ENCODE peak calls at places on chromosome 1, in ten cellular contexts. R, E, L, C, N, Y, H, O, T and K are unnamed samples.

GRCh38 chr1:59333626-59334277 is 36.9 kb downstream of the FGGY start:
- DNase-seq in R (peak), E (no peak), L (no peak), C (no peak), N (no peak), Y (no peak), H (no peak), O (no peak), T (no peak), K (no peak)

GRCh38 chr1:56872597-56872996 is 18.0 kb downstream of the C8A start:
- DNase-seq in R (no peak), E (peak), L (no peak), C (no peak), N (no peak), Y (no peak), H (no peak), O (no peak), T (no peak), K (peak)

GRCh38 chr1:15849775-15850449 is 2.4 kb downstream of the SPEN start:
- DNase-seq in R (peak), E (peak), L (no peak), C (peak), N (no peak), Y (no peak), H (no peak), O (no peak), T (peak), K (no peak)

GRCh38 chr1:226942392-226942791 is 2.3 kb downstream of the COQ8A start:
- DNase-seq in R (no peak), E (no peak), L (no peak), C (no peak), N (no peak), Y (no peak), H (no peak), O (no peak), T (no peak), K (no peak)

GRCh38 chr1:232462200-232462599 is 167.7 kb downstream of the SIPA1L2 start:
- DNase-seq in R (peak), E (peak), L (no peak), C (no peak), N (no peak), Y (no peak), H (no peak), O (peak), T (peak), K (no peak)

GRCh38 chr1:172826096-172826741 is 167.3 kb downstream of the FASLG start:
- DNase-seq in R (peak), E (peak), L (no peak), C (no peak), N (peak), Y (no peak), H (no peak), O (peak), T (peak), K (peak)

GRCh38 chr1:217062566-217062965 is 339.3 kb upstream of the ESRRG start:
- DNase-seq in R (no peak), E (no peak), L (no peak), C (no peak), N (no peak), Y (no peak), H (no peak), O (no peak), T (no peak), K (no peak)

GRCh38 chr1:199336745-199337640 is 690.5 kb upstream of the NR5A2 start:
- DNase-seq in R (no peak), E (no peak), L (no peak), C (no peak), N (no peak), Y (no peak), H (no peak), O (no peak), T (no peak), K (no peak)

GRCh38 chr1:170556910-170557309 is 24.9 kb downstream of the GORAB start:
- DNase-seq in R (peak), E (peak), L (no peak), C (no peak), N (no peak), Y (no peak), H (no peak), O (no peak), T (no peak), K (no peak)

GRCh38 chr1:236753554-236753953 is 41.5 kb upstream of the MTR start:
- DNase-seq in R (peak), E (peak), L (no peak), C (no peak), N (no peak), Y (no peak), H (no peak), O (no peak), T (peak), K (no peak)

GRCh38 chr1:90616395-90616794 is 100.7 kb downstream of the BARHL2 start:
- DNase-seq in R (peak), E (peak), L (no peak), C (no peak), N (no peak), Y (no peak), H (no peak), O (no peak), T (no peak), K (no peak)

GRCh38 chr1:209895709-209896108 is 42.3 kb upstream of the SYT14 start:
- DNase-seq in R (peak), E (peak), L (no peak), C (no peak), N (no peak), Y (no peak), H (no peak), O (peak), T (no peak), K (peak)

GRCh38 chr1:112445591-112445990 is 49.6 kb downstream of the CTTNBP2NL start:
- DNase-seq in R (peak), E (peak), L (no peak), C (no peak), N (no peak), Y (no peak), H (no peak), O (no peak), T (no peak), K (no peak)

GRCh38 chr1:185156321-185156853 is 366 bp downstream of the TRMT1L start:
- DNase-seq in R (peak), E (peak), L (peak), C (no peak), N (no peak), Y (no peak), H (no peak), O (no peak), T (peak), K (no peak)

GRCh38 chr1:152168535-152168868 is 9.5 kb upstream of the RPTN start:
- DNase-seq in R (no peak), E (peak), L (no peak), C (no peak), N (no peak), Y (no peak), H (no peak), O (no peak), T (no peak), K (no peak)

GRCh38 chr1:206463911-206464310 is 6.4 kb upstream of the IKBKE start:
- DNase-seq in R (no peak), E (no peak), L (no peak), C (no peak), N (no peak), Y (no peak), H (no peak), O (no peak), T (no peak), K (no peak)

GRCh38 chr1:205294175-205294913 is 27.2 kb downstream of the NUAK2 start:
- DNase-seq in R (peak), E (peak), L (no peak), C (peak), N (peak), Y (no peak), H (no peak), O (peak), T (no peak), K (peak)

GRCh38 chr1:17639703-17640340 is 100.3 kb downstream of the ARHGEF10L start:
- DNase-seq in R (no peak), E (no peak), L (peak), C (no peak), N (no peak), Y (no peak), H (no peak), O (no peak), T (no peak), K (no peak)

GRCh38 chr1:211247921-211248320 is 11.2 kb upstream of the RCOR3 start:
- DNase-seq in R (no peak), E (no peak), L (no peak), C (no peak), N (no peak), Y (no peak), H (no peak), O (no peak), T (no peak), K (no peak)